ENCODE peak calls at places on chromosome 10, in ten cellular contexts. One of them, this sample, is unnamed.

GRCh38 chr10:108399466-108399865 is 1235.0 kb upstream of the SORCS1 start:
- DNase-seq in GM04504: no peak
- DNase-seq in foreskin melanocyte: no peak
- DNase-seq in ovary: no peak
- DNase-seq in stimulated activated CD8-positive, alpha-beta memory T cell treated with anti-CD3 and anti-CD28 coated beads, Interleukin-15, amount 100 ng/mL, for 4 hours: no peak
- DNase-seq in activated CD4-positive, alpha-beta T cell treated with anti-CD3 and anti-CD28 coated beads, Interleukin-2, amount 50 U/mL, for 1 hour: no peak
- DNase-seq in GM20000: no peak
- DNase-seq in esophagus squamous epithelium: no peak
- DNase-seq in cardiac muscle cell: peak; percentile 28
- DNase-seq in amniotic stem cell: no peak
- DNase-seq in this sample: no peak

GRCh38 chr10:27285093-27285492 is 44.5 kb upstream of the ACBD5 start:
- DNase-seq in GM04504: no peak
- DNase-seq in GM20000: no peak
- DNase-seq in amniotic stem cell: no peak
- DNase-seq in foreskin melanocyte: no peak
- DNase-seq in ovary: no peak
- DNase-seq in stimulated activated CD8-positive, alpha-beta memory T cell treated with anti-CD3 and anti-CD28 coated beads, Interleukin-15, amount 100 ng/mL, for 4 hours: no peak
- DNase-seq in cardiac muscle cell: peak; percentile 26
- DNase-seq in activated CD4-positive, alpha-beta T cell treated with anti-CD3 and anti-CD28 coated beads, Interleukin-2, amount 50 U/mL, for 1 hour: peak; percentile 8
- DNase-seq in esophagus squamous epithelium: no peak
- DNase-seq in this sample: peak; percentile 8

GRCh38 chr10:92291921-92292860 is 1.2 kb downstream of the MARCHF5 start:
- DNase-seq in cardiac muscle cell: peak; percentile 69
- DNase-seq in ovary: peak; percentile 35
- DNase-seq in activated CD4-positive, alpha-beta T cell treated with anti-CD3 and anti-CD28 coated beads, Interleukin-2, amount 50 U/mL, for 1 hour: peak; percentile 38
- DNase-seq in esophagus squamous epithelium: no peak
- DNase-seq in amniotic stem cell: peak; percentile 49
- DNase-seq in GM04504: peak; percentile 21
- DNase-seq in stimulated activated CD8-positive, alpha-beta memory T cell treated with anti-CD3 and anti-CD28 coated beads, Interleukin-15, amount 100 ng/mL, for 4 hours: no peak
- DNase-seq in GM20000: peak; percentile 67
- DNase-seq in foreskin melanocyte: peak; percentile 37
- DNase-seq in this sample: peak; percentile 72

GRCh38 chr10:133124357-133125211 is 35.4 kb upstream of the KNDC1 start:
- DNase-seq in esophagus squamous epithelium: no peak
- DNase-seq in activated CD4-positive, alpha-beta T cell treated with anti-CD3 and anti-CD28 coated beads, Interleukin-2, amount 50 U/mL, for 1 hour: no peak
- DNase-seq in cardiac muscle cell: peak; percentile 38
- DNase-seq in foreskin melanocyte: no peak
- DNase-seq in GM20000: peak; percentile 80
- DNase-seq in stimulated activated CD8-positive, alpha-beta memory T cell treated with anti-CD3 and anti-CD28 coated beads, Interleukin-15, amount 100 ng/mL, for 4 hours: no peak
- DNase-seq in GM04504: no peak
- DNase-seq in amniotic stem cell: no peak
- DNase-seq in ovary: no peak
- DNase-seq in this sample: peak; percentile 28

GRCh38 chr10:130141460-130141859 is 5.3 kb downstream of the GLRX3 start:
- DNase-seq in GM20000: no peak
- DNase-seq in esophagus squamous epithelium: no peak
- DNase-seq in stimulated activated CD8-positive, alpha-beta memory T cell treated with anti-CD3 and anti-CD28 coated beads, Interleukin-15, amount 100 ng/mL, for 4 hours: no peak
- DNase-seq in amniotic stem cell: no peak
- DNase-seq in ovary: no peak
- DNase-seq in GM04504: no peak
- DNase-seq in activated CD4-positive, alpha-beta T cell treated with anti-CD3 and anti-CD28 coated beads, Interleukin-2, amount 50 U/mL, for 1 hour: no peak
- DNase-seq in foreskin melanocyte: peak; percentile 59
- DNase-seq in cardiac muscle cell: peak; percentile 40
- DNase-seq in this sample: peak; percentile 47

GRCh38 chr10:90993340-90993739 is 72.5 kb upstream of the ANKRD1 start:
- DNase-seq in GM04504: no peak
- DNase-seq in activated CD4-positive, alpha-beta T cell treated with anti-CD3 and anti-CD28 coated beads, Interleukin-2, amount 50 U/mL, for 1 hour: no peak
- DNase-seq in foreskin melanocyte: no peak
- DNase-seq in cardiac muscle cell: no peak
- DNase-seq in esophagus squamous epithelium: no peak
- DNase-seq in ovary: no peak
- DNase-seq in amniotic stem cell: no peak
- DNase-seq in stimulated activated CD8-positive, alpha-beta memory T cell treated with anti-CD3 and anti-CD28 coated beads, Interleukin-15, amount 100 ng/mL, for 4 hours: no peak
- DNase-seq in GM20000: no peak
- DNase-seq in this sample: no peak

GRCh38 chr10:17005621-17006566 is 123.7 kb downstream of the CUBN start:
- DNase-seq in cardiac muscle cell: no peak
- DNase-seq in ovary: no peak
- DNase-seq in GM20000: no peak
- DNase-seq in stimulated activated CD8-positive, alpha-beta memory T cell treated with anti-CD3 and anti-CD28 coated beads, Interleukin-15, amount 100 ng/mL, for 4 hours: no peak
- DNase-seq in activated CD4-positive, alpha-beta T cell treated with anti-CD3 and anti-CD28 coated beads, Interleukin-2, amount 50 U/mL, for 1 hour: no peak
- DNase-seq in foreskin melanocyte: no peak
- DNase-seq in amniotic stem cell: no peak
- DNase-seq in GM04504: no peak
- DNase-seq in esophagus squamous epithelium: no peak
- DNase-seq in this sample: no peak

GRCh38 chr10:128047337-128047736 is 78.9 kb downstream of the MKI67 start:
- DNase-seq in ovary: no peak
- DNase-seq in cardiac muscle cell: peak; percentile 78
- DNase-seq in amniotic stem cell: no peak
- DNase-seq in stimulated activated CD8-positive, alpha-beta memory T cell treated with anti-CD3 and anti-CD28 coated beads, Interleukin-15, amount 100 ng/mL, for 4 hours: peak; percentile 70
- DNase-seq in activated CD4-positive, alpha-beta T cell treated with anti-CD3 and anti-CD28 coated beads, Interleukin-2, amount 50 U/mL, for 1 hour: peak; percentile 78
- DNase-seq in esophagus squamous epithelium: peak; percentile 61
- DNase-seq in GM20000: peak; percentile 87
- DNase-seq in GM04504: no peak
- DNase-seq in foreskin melanocyte: no peak
- DNase-seq in this sample: peak; percentile 41

GRCh38 chr10:30553625-30554442 is 75.7 kb downstream of the LYZL2 start:
- DNase-seq in esophagus squamous epithelium: no peak
- DNase-seq in stimulated activated CD8-positive, alpha-beta memory T cell treated with anti-CD3 and anti-CD28 coated beads, Interleukin-15, amount 100 ng/mL, for 4 hours: no peak
- DNase-seq in GM20000: no peak
- DNase-seq in activated CD4-positive, alpha-beta T cell treated with anti-CD3 and anti-CD28 coated beads, Interleukin-2, amount 50 U/mL, for 1 hour: no peak
- DNase-seq in amniotic stem cell: no peak
- DNase-seq in GM04504: peak; percentile 24
- DNase-seq in foreskin melanocyte: peak; percentile 18
- DNase-seq in cardiac muscle cell: peak; percentile 86
- DNase-seq in ovary: peak; percentile 76
- DNase-seq in this sample: peak; percentile 63

GRCh38 chr10:60209874-60210584 is 179.6 kb downstream of the ANK3 start:
- DNase-seq in amniotic stem cell: no peak
- DNase-seq in esophagus squamous epithelium: no peak
- DNase-seq in GM04504: no peak
- DNase-seq in stimulated activated CD8-positive, alpha-beta memory T cell treated with anti-CD3 and anti-CD28 coated beads, Interleukin-15, amount 100 ng/mL, for 4 hours: no peak
- DNase-seq in GM20000: no peak
- DNase-seq in foreskin melanocyte: no peak
- DNase-seq in cardiac muscle cell: no peak
- DNase-seq in activated CD4-positive, alpha-beta T cell treated with anti-CD3 and anti-CD28 coated beads, Interleukin-2, amount 50 U/mL, for 1 hour: no peak
- DNase-seq in ovary: no peak
- DNase-seq in this sample: peak; percentile 4

GRCh38 chr10:86218160-86218559 is 148.4 kb downstream of the GRID1 start:
- DNase-seq in stimulated activated CD8-positive, alpha-beta memory T cell treated with anti-CD3 and anti-CD28 coated beads, Interleukin-15, amount 100 ng/mL, for 4 hours: no peak
- DNase-seq in esophagus squamous epithelium: no peak
- DNase-seq in activated CD4-positive, alpha-beta T cell treated with anti-CD3 and anti-CD28 coated beads, Interleukin-2, amount 50 U/mL, for 1 hour: no peak
- DNase-seq in foreskin melanocyte: no peak
- DNase-seq in amniotic stem cell: no peak
- DNase-seq in cardiac muscle cell: no peak
- DNase-seq in ovary: no peak
- DNase-seq in GM20000: no peak
- DNase-seq in GM04504: no peak
- DNase-seq in this sample: no peak

This sample was measured in iris pigment epithelial cell.